ENCODE peak calls at places on chromosome 14, in four cellular contexts. One of them, this sample, is unnamed.

GRCh38 chr14:80850197-80850814 is 91.2 kb downstream of the CEP128 start:
- DNase-seq in A549: peak; percentile 52
- DNase-seq in stomach: no peak
- DNase-seq in thyroid gland: no peak
- DNase-seq in this sample: no peak

GRCh38 chr14:104678901-104679705 is 10.3 kb upstream of the INF2 start:
- DNase-seq in A549: no peak
- DNase-seq in thyroid gland: no peak
- DNase-seq in stomach: no peak
- DNase-seq in this sample: no peak

GRCh38 chr14:100904307-100905019 is 941 bp upstream of the RTL1 start:
- DNase-seq in A549: peak; percentile 34
- DNase-seq in stomach: no peak
- DNase-seq in thyroid gland: no peak
- DNase-seq in this sample: peak; percentile 10

GRCh38 chr14:74255281-74255680 is 16.0 kb downstream of the VSX2 start:
- DNase-seq in stomach: no peak
- DNase-seq in thyroid gland: no peak
- DNase-seq in A549: no peak
- DNase-seq in this sample: no peak

GRCh38 chr14:85535316-85535715 is 5.4 kb downstream of the FLRT2 start:
- DNase-seq in A549: no peak
- DNase-seq in stomach: no peak
- DNase-seq in thyroid gland: no peak
- DNase-seq in this sample: no peak

GRCh38 chr14:91058017-91058675 is 2.3 kb downstream of the RPS6KA5 start:
- DNase-seq in stomach: no peak
- DNase-seq in thyroid gland: no peak
- DNase-seq in A549: no peak
- DNase-seq in this sample: no peak

GRCh38 chr14:59455411-59455810 is 9.8 kb downstream of the GPR135 start:
- DNase-seq in thyroid gland: no peak
- DNase-seq in A549: no peak
- DNase-seq in stomach: no peak
- DNase-seq in this sample: no peak

GRCh38 chr14:70045715-70046535 is 142.8 kb downstream of the SLC8A3 start:
- DNase-seq in stomach: peak; percentile 86
- DNase-seq in thyroid gland: peak; percentile 53
- DNase-seq in A549: peak; percentile 82
- DNase-seq in this sample: peak; percentile 86

GRCh38 chr14:50001146-50001998 is 108.5 kb downstream of the ARF6 start:
- DNase-seq in stomach: peak; percentile 75
- DNase-seq in A549: peak; percentile 61
- DNase-seq in thyroid gland: peak; percentile 91
- DNase-seq in this sample: peak; percentile 45

GRCh38 chr14:89807151-89807550 is 147.4 kb downstream of the EFCAB11 start:
- DNase-seq in stomach: no peak
- DNase-seq in A549: no peak
- DNase-seq in thyroid gland: no peak
- DNase-seq in this sample: no peak

GRCh38 chr14:94933411-94933964 is 163.6 kb upstream of the GSC start:
- DNase-seq in A549: no peak
- DNase-seq in thyroid gland: no peak
- DNase-seq in stomach: no peak
- DNase-seq in this sample: no peak

GRCh38 chr14:94936901-94937321 is 167.0 kb upstream of the GSC start:
- DNase-seq in A549: no peak
- DNase-seq in thyroid gland: peak; percentile 56
- DNase-seq in stomach: peak; percentile 28
- DNase-seq in this sample: peak; percentile 63

GRCh38 chr14:94938016-94938415 is 168.1 kb upstream of the GSC start:
- DNase-seq in stomach: no peak
- DNase-seq in thyroid gland: no peak
- DNase-seq in A549: no peak
- DNase-seq in this sample: no peak

GRCh38 chr14:94935901-94936300 is 166.0 kb upstream of the GSC start:
- DNase-seq in stomach: no peak
- DNase-seq in thyroid gland: no peak
- DNase-seq in A549: no peak
- DNase-seq in this sample: no peak

GRCh38 chr14:94936411-94936892 is 166.5 kb upstream of the GSC start:
- DNase-seq in stomach: peak; percentile 79
- DNase-seq in A549: no peak
- DNase-seq in thyroid gland: peak; percentile 88
- DNase-seq in this sample: peak; percentile 85
- TF ChIP-seq CTCF in stomach: no peak
- TF ChIP-seq CTCF in A549: no peak
- TF ChIP-seq CTCF in thyroid gland: no peak
- TF ChIP-seq CTCF in this sample: no peak

GRCh38 chr14:22535126-22535525 is 53.9 kb downstream of the DAD1 start:
- DNase-seq in stomach: no peak
- DNase-seq in thyroid gland: no peak
- DNase-seq in A549: no peak
- DNase-seq in this sample: no peak

GRCh38 chr14:22538671-22539228 is 50.3 kb downstream of the DAD1 start:
- DNase-seq in A549: no peak
- DNase-seq in thyroid gland: no peak
- DNase-seq in stomach: no peak
- DNase-seq in this sample: no peak

GRCh38 chr14:22537436-22538310 is 51.4 kb downstream of the DAD1 start:
- DNase-seq in thyroid gland: no peak
- DNase-seq in stomach: no peak
- DNase-seq in A549: no peak
- DNase-seq in this sample: no peak

GRCh38 chr14:22535916-22536315 is 53.1 kb downstream of the DAD1 start:
- DNase-seq in thyroid gland: no peak
- DNase-seq in stomach: no peak
- DNase-seq in A549: no peak
- DNase-seq in this sample: no peak

DNA sequence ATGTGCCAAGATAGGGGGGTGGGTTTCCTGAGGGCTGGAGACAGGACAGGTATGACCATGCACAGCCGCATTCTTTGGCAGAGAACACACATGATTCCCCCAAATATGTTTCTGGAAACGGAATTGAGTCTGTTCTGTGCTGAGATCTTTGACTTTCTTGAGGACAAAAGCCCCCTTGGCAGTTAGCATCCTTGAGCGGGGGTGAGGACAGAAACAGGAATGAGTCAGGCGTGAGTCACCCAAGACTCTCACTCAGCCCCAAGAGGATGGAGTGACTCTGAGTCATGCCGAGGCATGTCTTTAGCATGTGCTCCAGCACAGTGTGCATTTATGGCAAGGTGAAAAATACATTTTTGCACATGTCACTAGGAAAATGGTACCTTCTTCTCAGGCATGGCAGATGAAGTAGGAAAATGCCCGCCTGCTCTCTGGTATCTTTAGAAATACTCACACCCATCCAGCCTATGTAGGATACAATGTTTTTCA is 52.1 kb downstream of the DAD1 start:
- DNase-seq in thyroid gland: no peak
- DNase-seq in A549: peak; percentile 81
- DNase-seq in stomach: peak; percentile 55
- DNase-seq in this sample: peak; percentile 31
- TF ChIP-seq POLR2A in thyroid gland: no peak
- TF ChIP-seq POLR2A in A549: no peak
- TF ChIP-seq POLR2A in stomach: no peak
- TF ChIP-seq POLR2A in this sample: no peak

GRCh38 chr14:66918527-66918926 is 270.7 kb upstream of the GARIN2 start:
- DNase-seq in A549: no peak
- DNase-seq in thyroid gland: no peak
- DNase-seq in stomach: no peak
- DNase-seq in this sample: no peak

GRCh38 chr14:66920196-66920595 is 269.0 kb upstream of the GARIN2 start:
- DNase-seq in stomach: no peak
- DNase-seq in thyroid gland: no peak
- DNase-seq in A549: no peak
- DNase-seq in this sample: no peak

DNA sequence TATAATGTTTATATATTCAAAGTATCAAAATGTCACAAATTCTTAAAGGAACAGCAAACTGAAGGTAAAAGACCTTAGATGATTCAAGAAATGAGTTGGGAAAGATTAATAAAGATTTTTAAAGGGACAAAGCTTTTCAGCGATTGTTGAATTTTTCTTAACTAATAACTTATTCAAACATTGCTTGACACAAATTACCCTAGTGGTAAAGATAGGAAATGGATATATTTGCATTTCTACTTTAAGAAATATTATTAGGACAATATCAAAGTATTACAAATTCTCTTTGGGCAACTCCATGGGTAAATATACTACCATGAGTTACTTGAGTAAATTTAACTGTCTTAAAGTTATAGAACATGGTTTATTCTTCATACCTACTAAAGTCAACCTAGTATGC is 266.0 kb upstream of the GARIN2 start:
- DNase-seq in A549: no peak
- DNase-seq in stomach: no peak
- DNase-seq in thyroid gland: no peak
- DNase-seq in this sample: no peak
- TF ChIP-seq CTCF in A549: no peak
- TF ChIP-seq CTCF in stomach: peak; percentile 37
- TF ChIP-seq CTCF in thyroid gland: no peak
- TF ChIP-seq CTCF in this sample: no peak

GRCh38 chr14:105899071-105899641 is 372.8 kb downstream of the TMEM121 start:
- DNase-seq in stomach: no peak
- DNase-seq in thyroid gland: no peak
- DNase-seq in A549: no peak
- DNase-seq in this sample: no peak
- TF ChIP-seq POLR2A in stomach: no peak
- TF ChIP-seq POLR2A in thyroid gland: no peak
- TF ChIP-seq POLR2A in A549: no peak
- TF ChIP-seq POLR2A in this sample: no peak

DNA sequence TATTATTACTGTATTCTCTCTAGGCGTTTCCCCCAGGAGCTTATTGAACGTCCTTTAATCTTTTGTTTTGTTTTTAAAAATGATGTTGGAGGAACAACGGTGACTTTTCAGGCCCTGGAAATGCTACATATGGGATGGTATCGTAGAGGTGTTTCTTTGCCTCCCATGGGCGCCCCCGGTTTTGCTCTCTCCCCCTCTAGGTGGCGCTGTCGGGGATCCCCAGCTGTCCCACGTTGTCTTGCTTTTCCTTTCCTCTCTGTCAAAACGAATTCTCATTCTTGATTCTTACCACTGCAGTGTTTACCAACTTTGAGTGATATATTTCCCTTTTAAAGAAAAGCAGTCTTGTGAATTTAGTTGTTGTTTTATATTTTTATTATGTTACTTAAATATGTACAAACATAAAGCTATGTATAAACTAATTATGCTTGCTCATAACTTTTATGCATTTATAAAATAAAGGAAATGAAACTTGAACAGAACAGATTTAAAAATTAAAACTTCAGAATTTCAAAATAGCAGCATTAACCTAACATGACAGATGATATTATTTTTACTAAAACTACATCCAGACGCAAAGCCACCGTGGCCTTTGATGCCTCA is 171.9 kb downstream of the RGS6 start:
- DNase-seq in thyroid gland: no peak
- DNase-seq in stomach: no peak
- DNase-seq in A549: peak; percentile 6
- DNase-seq in this sample: peak; percentile 13
- TF ChIP-seq CTCF in thyroid gland: peak; percentile 18
- TF ChIP-seq CTCF in stomach: peak; percentile 37
- TF ChIP-seq CTCF in A549: no peak
- TF ChIP-seq CTCF in this sample: peak; percentile 56

This sample was measured in body of pancreas.